ENCODE peak calls at places on chromosomes 4 and X, in four cellular contexts. One of them, this sample, is unnamed. For H3K79me2, the result is how much of the 10 kb centered on the place peaks cover.

GRCh38 chr4:124429746-124430250 is 282.7 kb downstream of the ANKRD50 start:
- DNase-seq in H1: no peak
- DNase-seq in SK-N-SH: no peak
- DNase-seq in HepG2: no peak
- DNase-seq in this sample: no peak

GRCh38 chrX:100072286-100072685 is 337.8 kb downstream of the PCDH19 start:
- DNase-seq in H1: no peak
- DNase-seq in SK-N-SH: no peak
- DNase-seq in HepG2: no peak
- DNase-seq in this sample: no peak

GRCh38 chr4:6179362-6179761 is 21.0 kb downstream of the JAKMIP1 start:
- DNase-seq in H1: no peak
- DNase-seq in SK-N-SH: no peak
- DNase-seq in HepG2: no peak
- DNase-seq in this sample: no peak

GRCh38 chr4:1505511-1506451 is 99.5 kb upstream of the NKX1-1 start:
- DNase-seq in H1: peak
- DNase-seq in SK-N-SH: peak
- DNase-seq in HepG2: no peak
- DNase-seq in this sample: no peak

GRCh38 chr4:6419452-6420028 is 52.9 kb downstream of the PPP2R2C start:
- DNase-seq in H1: no peak
- DNase-seq in SK-N-SH: no peak
- DNase-seq in HepG2: no peak
- DNase-seq in this sample: no peak

GRCh38 chrX:53319614-53320542 is 38.5 kb upstream of the IQSEC2 start:
- DNase-seq in H1: no peak
- DNase-seq in SK-N-SH: peak
- DNase-seq in HepG2: no peak
- DNase-seq in this sample: no peak

GRCh38 chr4:139521764-139522373 is 34.1 kb downstream of the SETD7 start:
- DNase-seq in H1: no peak
- DNase-seq in SK-N-SH: no peak
- DNase-seq in HepG2: no peak
- DNase-seq in this sample: no peak

GRCh38 chr4:1244978-1245471 is 3.9 kb downstream of the CTBP1 start:
- DNase-seq in H1: no peak
- DNase-seq in SK-N-SH: no peak
- DNase-seq in HepG2: no peak
- DNase-seq in this sample: no peak

GRCh38 chrX:66756717-66757116 is 117.8 kb upstream of the EDA2R start:
- DNase-seq in H1: no peak
- DNase-seq in SK-N-SH: no peak
- DNase-seq in HepG2: no peak
- DNase-seq in this sample: no peak

GRCh38 chrX:45472968-45473367 is 272.3 kb upstream of the DIPK2B start:
- DNase-seq in H1: no peak
- DNase-seq in SK-N-SH: no peak
- DNase-seq in HepG2: no peak
- DNase-seq in this sample: no peak

GRCh38 chrX:39779952-39780783 is 317.6 kb downstream of the BCOR start:
- DNase-seq in H1: no peak
- DNase-seq in SK-N-SH: no peak
- DNase-seq in HepG2: no peak
- DNase-seq in this sample: no peak

GRCh38 chrX:54116391-54116790 is 66.7 kb downstream of the FAM120C start:
- DNase-seq in H1: no peak
- DNase-seq in SK-N-SH: no peak
- DNase-seq in HepG2: no peak
- DNase-seq in this sample: no peak

GRCh38 chrX:24294619-24295018 is 19.2 kb downstream of the SUPT20HL2 start:
- DNase-seq in H1: peak
- DNase-seq in SK-N-SH: peak
- DNase-seq in HepG2: no peak
- DNase-seq in this sample: no peak

GRCh38 chr4:6493668-6494304 is 21.4 kb upstream of the PPP2R2C start:
- DNase-seq in H1: peak
- DNase-seq in SK-N-SH: no peak
- DNase-seq in HepG2: no peak
- DNase-seq in this sample: no peak

GRCh38 chrX:19689170-19689814 is 174.0 kb upstream of the MAP3K15 start:
- DNase-seq in H1: no peak
- DNase-seq in SK-N-SH: no peak
- DNase-seq in HepG2: no peak
- DNase-seq in this sample: no peak

GRCh38 chr4:101441446-101441845 is 94.1 kb upstream of the PPP3CA start:
- DNase-seq in H1: no peak
- DNase-seq in SK-N-SH: no peak
- DNase-seq in HepG2: no peak
- DNase-seq in this sample: no peak

GRCh38 chr4:38385286-38386010 is 278.6 kb upstream of the KLF3 start:
- DNase-seq in H1: no peak
- DNase-seq in SK-N-SH: no peak
- DNase-seq in HepG2: peak
- DNase-seq in this sample: no peak

GRCh38 chrX:112857478-112857878 is 16.8 kb upstream of the AMOT start:
- DNase-seq in H1: no peak
- DNase-seq in SK-N-SH: no peak
- DNase-seq in HepG2: no peak
- DNase-seq in this sample: no peak

GRCh38 chr4:88158360-88159136 is at the start of gene ABCG2:
- DNase-seq in H1: peak
- DNase-seq in SK-N-SH: peak
- DNase-seq in HepG2: peak
- DNase-seq in this sample: no peak

GRCh38 chr4:1664141-1664540 is 20.0 kb downstream of the FAM53A start:
- DNase-seq in H1: no peak
- DNase-seq in SK-N-SH: no peak
- DNase-seq in HepG2: no peak
- DNase-seq in this sample: no peak

GRCh38 chr4:113678651-113679050 is 82.9 kb downstream of the CAMK2D start:
- DNase-seq in H1: no peak
- DNase-seq in SK-N-SH: no peak
- DNase-seq in HepG2: no peak
- DNase-seq in this sample: no peak

GRCh38 chrX:39144323-39144722 is 343.1 kb downstream of the MID1IP1 start:
- DNase-seq in H1: no peak
- DNase-seq in SK-N-SH: no peak
- DNase-seq in HepG2: no peak
- DNase-seq in this sample: no peak

GRCh38 chr4:21191304-21191703 is 491.0 kb downstream of the PACRGL start:
- DNase-seq in H1: no peak
- DNase-seq in SK-N-SH: no peak
- DNase-seq in HepG2: no peak
- DNase-seq in this sample: no peak

GRCh38 chr4:76977731-76978350 is 28.3 kb downstream of the SEPTIN11 start:
- DNase-seq in H1: no peak
- DNase-seq in SK-N-SH: no peak
- DNase-seq in HepG2: no peak
- DNase-seq in this sample: no peak

DNA sequence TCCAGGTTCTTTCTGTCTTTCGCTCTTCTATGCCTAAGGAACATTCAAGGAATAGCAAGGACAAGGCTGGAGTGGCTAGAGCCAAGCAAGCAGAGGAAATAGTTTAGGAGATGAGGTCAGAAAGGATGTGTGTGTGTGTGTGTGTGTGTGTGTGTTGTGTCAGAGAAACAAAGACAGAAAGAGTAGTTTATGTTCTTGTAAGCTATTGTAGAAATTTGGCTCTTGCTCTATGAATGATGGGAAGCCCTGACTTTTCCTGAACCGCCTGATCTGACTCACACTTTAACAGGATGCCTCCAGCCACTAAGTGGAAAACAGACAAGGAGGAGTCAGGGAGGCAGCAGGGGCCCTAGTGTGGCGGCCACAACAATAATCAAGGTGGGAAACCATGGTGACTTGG is 39.7 kb downstream of the LGI2 start:
- DNase-seq in H1: no peak
- DNase-seq in SK-N-SH: no peak
- DNase-seq in HepG2: no peak
- DNase-seq in this sample: no peak
- TF ChIP-seq YY1 in H1: no peak
- TF ChIP-seq YY1 in SK-N-SH: no peak
- TF ChIP-seq YY1 in HepG2: no peak
- TF ChIP-seq YY1 in this sample: no peak

GRCh38 chrX:70423937-70424336 is 823 bp downstream of the GDPD2 start:
- DNase-seq in H1: no peak
- DNase-seq in SK-N-SH: no peak
- DNase-seq in HepG2: no peak
- DNase-seq in this sample: no peak

GRCh38 chrX:70422886-70423336 is at the start of gene GDPD2:
- DNase-seq in H1: peak
- DNase-seq in SK-N-SH: peak
- DNase-seq in HepG2: peak
- DNase-seq in this sample: no peak

GRCh38 chrX:70426286-70427278 is 3.5 kb downstream of the GDPD2 start:
- DNase-seq in H1: no peak
- DNase-seq in SK-N-SH: no peak
- DNase-seq in HepG2: no peak
- DNase-seq in this sample: no peak

GRCh38 chrX:70424801-70425200 is 1.7 kb downstream of the GDPD2 start:
- DNase-seq in H1: no peak
- DNase-seq in SK-N-SH: no peak
- DNase-seq in HepG2: no peak
- DNase-seq in this sample: no peak

GRCh38 chrX:70421618-70422017 is 1.5 kb upstream of the GDPD2 start:
- DNase-seq in H1: peak
- DNase-seq in SK-N-SH: no peak
- DNase-seq in HepG2: no peak
- DNase-seq in this sample: no peak
- TF ChIP-seq JUND in H1: no peak
- TF ChIP-seq JUND in SK-N-SH: no peak
- TF ChIP-seq JUND in HepG2: no peak
- TF ChIP-seq JUND in this sample: no peak

GRCh38 chr4:122966201-122966600 is 43.8 kb upstream of the NUDT6 start:
- DNase-seq in H1: no peak
- DNase-seq in SK-N-SH: no peak
- DNase-seq in HepG2: no peak
- DNase-seq in this sample: no peak

GRCh38 chr4:122959441-122959840 is 37.0 kb upstream of the NUDT6 start:
- DNase-seq in H1: no peak
- DNase-seq in SK-N-SH: no peak
- DNase-seq in HepG2: no peak
- DNase-seq in this sample: no peak

GRCh38 chr4:122960298-122960985 is 38.0 kb upstream of the NUDT6 start:
- DNase-seq in H1: no peak
- DNase-seq in SK-N-SH: no peak
- DNase-seq in HepG2: no peak
- DNase-seq in this sample: no peak

GRCh38 chr4:122958505-122958904 is 36.1 kb upstream of the NUDT6 start:
- DNase-seq in H1: no peak
- DNase-seq in SK-N-SH: no peak
- DNase-seq in HepG2: no peak
- DNase-seq in this sample: no peak

GRCh38 chr4:122963222-122963621 is 40.8 kb upstream of the NUDT6 start:
- DNase-seq in H1: no peak
- DNase-seq in SK-N-SH: no peak
- DNase-seq in HepG2: no peak
- DNase-seq in this sample: no peak
- H3K79me2 ChIP-seq in H1: under half
- H3K79me2 ChIP-seq in SK-N-SH: under half
- H3K79me2 ChIP-seq in HepG2: under half
- H3K79me2 ChIP-seq in this sample: under half

GRCh38 chr4:8201341-8201781 is 2.3 kb downstream of the SH3TC1 start:
- DNase-seq in H1: no peak
- DNase-seq in SK-N-SH: no peak
- DNase-seq in HepG2: no peak
- DNase-seq in this sample: no peak

GRCh38 chr4:8198906-8199593 is at the start of gene SH3TC1:
- DNase-seq in H1: no peak
- DNase-seq in SK-N-SH: peak
- DNase-seq in HepG2: peak
- DNase-seq in this sample: peak

GRCh38 chr4:8200302-8200975 is 1.3 kb downstream of the SH3TC1 start:
- DNase-seq in H1: no peak
- DNase-seq in SK-N-SH: no peak
- DNase-seq in HepG2: no peak
- DNase-seq in this sample: no peak

GRCh38 chr4:8198206-8198905 is 734 bp upstream of the SH3TC1 start:
- DNase-seq in H1: no peak
- DNase-seq in SK-N-SH: no peak
- DNase-seq in HepG2: no peak
- DNase-seq in this sample: no peak

DNA sequence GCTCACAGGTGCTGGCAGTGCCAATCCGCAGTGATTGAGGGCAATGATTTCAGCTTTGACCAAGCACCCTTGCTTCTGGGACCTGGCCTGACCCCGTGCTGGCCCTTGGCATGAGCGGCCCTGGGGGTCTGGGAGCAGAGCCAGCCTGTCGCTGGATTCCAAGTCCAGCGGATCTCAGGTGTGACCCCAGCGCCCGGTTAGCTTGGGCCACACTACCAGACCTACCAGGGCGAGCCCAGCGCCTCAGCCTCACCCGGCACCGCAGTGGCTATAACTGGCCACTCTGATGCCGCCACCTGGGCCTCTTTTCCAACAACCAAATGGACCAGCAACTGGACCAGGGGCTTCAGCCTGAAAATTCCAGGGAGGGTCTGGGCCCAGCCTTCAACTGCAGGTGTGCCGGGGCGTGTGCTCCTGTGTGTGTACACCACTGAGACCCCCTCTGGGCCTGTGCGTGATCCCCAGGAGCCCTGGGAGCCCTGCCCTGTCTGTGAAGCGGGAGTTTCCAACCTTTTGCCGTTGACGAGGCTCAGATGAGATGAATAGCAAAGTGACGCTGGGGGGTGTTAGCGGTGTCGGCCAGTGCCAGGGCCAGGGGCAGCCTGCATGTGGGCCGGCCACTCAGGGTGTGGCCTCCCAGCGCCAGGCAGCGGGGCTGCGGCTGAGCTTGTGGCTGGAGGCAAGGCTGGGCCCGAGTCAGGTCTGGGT is 658 bp downstream of the SH3TC1 start:
- DNase-seq in H1: no peak
- DNase-seq in SK-N-SH: no peak
- DNase-seq in HepG2: no peak
- DNase-seq in this sample: no peak
- TF ChIP-seq YY1 in H1: no peak
- TF ChIP-seq YY1 in SK-N-SH: no peak
- TF ChIP-seq YY1 in HepG2: no peak
- TF ChIP-seq YY1 in this sample: no peak

DNA sequence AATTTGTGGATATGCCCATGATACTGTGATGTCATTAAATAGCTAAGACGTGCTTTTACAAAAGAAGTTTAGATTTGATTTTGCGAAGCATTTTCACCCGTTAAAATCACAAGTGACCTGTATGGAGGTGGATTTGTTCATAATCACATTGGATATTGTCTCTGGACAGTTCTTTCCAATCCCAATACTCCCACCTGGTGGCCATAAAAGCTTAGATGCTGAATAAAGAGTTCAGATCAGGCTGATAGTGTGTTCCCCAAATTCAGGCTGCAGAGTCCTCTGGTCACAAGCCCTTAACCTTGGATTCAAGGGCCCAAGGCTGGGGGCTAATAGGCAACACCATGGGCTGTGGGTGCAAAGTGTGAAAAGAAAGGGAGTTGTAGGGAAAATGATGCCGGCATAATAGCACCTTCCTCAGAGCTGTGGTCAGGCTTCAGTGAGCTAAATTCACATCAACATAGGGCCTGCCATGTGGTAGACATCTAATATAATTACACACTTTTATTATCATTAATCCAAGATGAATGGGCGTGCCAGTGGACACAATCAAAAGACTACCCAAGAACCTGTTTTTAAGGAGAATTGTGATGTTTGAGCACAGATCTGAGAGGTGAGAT is 28.1 kb downstream of the SMIM43 start:
- DNase-seq in H1: peak
- DNase-seq in SK-N-SH: peak
- DNase-seq in HepG2: peak
- DNase-seq in this sample: peak
- TF ChIP-seq JUND in H1: no peak
- TF ChIP-seq JUND in SK-N-SH: no peak
- TF ChIP-seq JUND in HepG2: no peak
- TF ChIP-seq JUND in this sample: no peak

This sample was measured in HCT116.